ENCODE peak calls at places on chromosomes 16 and 17, in four cellular contexts. P is body of pancreas, M is LHCN-M2, O is aorta. W is an unnamed sample.

GRCh38 chr17:49218941-49219913 is 8.7 kb downstream of the ABI3 start:
- DNase-seq in P (peak; percentile 54), M (no peak), O (peak; percentile 63), W (peak; percentile 32)

GRCh38 chr17:1762233-1762905 is 509 bp downstream of the SERPINF1 start:
- DNase-seq in P (peak; percentile 45), M (peak; percentile 94), O (no peak), W (no peak)

GRCh38 chr17:78781339-78782304 is at the start of gene CYTH1:
- DNase-seq in P (peak; percentile 46), M (no peak), O (peak; percentile 70), W (peak; percentile 71)

GRCh38 chr17:31533546-31534155 is 142.2 kb downstream of the RAB11FIP4 start:
- DNase-seq in P (no peak), M (peak; percentile 78), O (peak; percentile 69), W (peak; percentile 55)

GRCh38 chr17:73481672-73482071 is 162.6 kb downstream of the SDK2 start:
- DNase-seq in P (no peak), M (no peak), O (no peak), W (no peak)

GRCh38 chr16:84391151-84391873 is 23.0 kb downstream of the ATP2C2 start:
- DNase-seq in P (no peak), M (no peak), O (no peak), W (no peak)

GRCh38 chr17:37124074-37124824 is 175.5 kb downstream of the AATF start:
- DNase-seq in P (no peak), M (no peak), O (no peak), W (no peak)

GRCh38 chr16:8887952-8888560 is 5.9 kb downstream of the LITAFD start:
- DNase-seq in P (peak; percentile 57), M (peak; percentile 58), O (no peak), W (peak; percentile 97)

GRCh38 chr16:88886311-88886914 is 20.0 kb upstream of the PABPN1L start:
- DNase-seq in P (no peak), M (no peak), O (no peak), W (no peak)

GRCh38 chr16:74842413-74842812 is 67.8 kb upstream of the FA2H start:
- DNase-seq in P (no peak), M (no peak), O (no peak), W (no peak)

GRCh38 chr16:68884391-68884790 is 41.1 kb downstream of the TANGO6 start:
- DNase-seq in P (no peak), M (no peak), O (no peak), W (no peak)

GRCh38 chr16:76335187-76335974 is 58.2 kb downstream of the CNTNAP4 start:
- DNase-seq in P (no peak), M (no peak), O (no peak), W (no peak)

GRCh38 chr17:56752263-56752662 is 81.5 kb downstream of the C17orf67 start:
- DNase-seq in P (no peak), M (no peak), O (no peak), W (no peak)

GRCh38 chr17:77126519-77126918 is 14.2 kb upstream of the SEC14L1 start:
- DNase-seq in P (peak; percentile 85), M (no peak), O (no peak), W (no peak)

GRCh38 chr16:316741-317464 is 33.9 kb downstream of the PDIA2 start:
- DNase-seq in P (no peak), M (no peak), O (no peak), W (no peak)

GRCh38 chr16:77445321-77445720 is 10.5 kb upstream of the ADAMTS18 start:
- DNase-seq in P (no peak), M (no peak), O (no peak), W (no peak)

GRCh38 chr17:9907883-9908648 is 3.0 kb upstream of the RCVRN start:
- DNase-seq in P (no peak), M (no peak), O (peak; percentile 35), W (no peak)

GRCh38 chr16:87371261-87371866 is 12.2 kb downstream of the FBXO31 start:
- DNase-seq in P (no peak), M (no peak), O (no peak), W (no peak)

GRCh38 chr17:49646391-49647255 is 31.3 kb downstream of the SPOP start:
- DNase-seq in P (peak; percentile 10), M (peak; percentile 83), O (peak; percentile 71), W (peak; percentile 66)

GRCh38 chr16:80973991-80974390 is 32.7 kb downstream of the CMC2 start:
- DNase-seq in P (no peak), M (peak; percentile 76), O (no peak), W (no peak)

GRCh38 chr17:83146347-83146746 is 66.9 kb downstream of the METRNL start:
- DNase-seq in P (no peak), M (no peak), O (no peak), W (no peak)

GRCh38 chr17:82370471-82371332 is 863 bp upstream of the UTS2R start:
- DNase-seq in P (no peak), M (no peak), O (no peak), W (no peak)

GRCh38 chr16:10509534-10510025 is 70.8 kb downstream of the EMP2 start:
- DNase-seq in P (peak; percentile 80), M (peak; percentile 70), O (peak; percentile 56), W (peak; percentile 75)

GRCh38 chr17:29588017-29588557 is 1.4 kb downstream of the GIT1 start:
- DNase-seq in P (no peak), M (no peak), O (no peak), W (no peak)

GRCh38 chr16:53503270-53503911 is 382 bp upstream of the AKTIP start:
- DNase-seq in P (peak; percentile 100), M (peak; percentile 100), O (peak; percentile 100), W (peak; percentile 100)

GRCh38 chr16:47055136-47055885 is 81.8 kb upstream of the DNAJA2 start:
- DNase-seq in P (no peak), M (no peak), O (no peak), W (no peak)

GRCh38 chr17:21218101-21218500 is 4.1 kb upstream of the TMEM11 start:
- DNase-seq in P (no peak), M (peak; percentile 25), O (no peak), W (no peak)

GRCh38 chr17:64326420-64327054 is 63.5 kb upstream of the TEX2 start:
- DNase-seq in P (peak; percentile 78), M (no peak), O (peak; percentile 87), W (peak; percentile 73)

GRCh38 chr17:79084291-79085153 is 9.9 kb downstream of the ENGASE start:
- DNase-seq in P (no peak), M (no peak), O (no peak), W (no peak)

GRCh38 chr16:54540525-54541180 is 254.1 kb upstream of the IRX3 start:
- DNase-seq in P (peak; percentile 10), M (no peak), O (no peak), W (no peak)

GRCh38 chr16:24875466-24875865 is 29.7 kb downstream of the SLC5A11 start:
- DNase-seq in P (no peak), M (no peak), O (no peak), W (no peak)

W was measured in adrenal gland.